ENCODE peak calls at places on chromosome 20, in six cellular contexts. I is stimulated activated CD4-positive, alpha-beta T cell treated with anti-CD3 and anti-CD28 coated beads, Interleukin-15, amount 100 ng/mL, for 24 hours; A is CD4-positive, alpha-beta memory T cell; D is cardiac fibroblast; O is globus pallidus; M is NCI-H1694. V is an unnamed sample.

GRCh38 chr20:49171928-49172327 is 16.2 kb downstream of the STAU1 start:
- DNase-seq in I (no peak), A (no peak), D (no peak), O (peak), M (no peak), V (no peak)

GRCh38 chr20:57930328-57930727 is 220.5 kb upstream of the PMEPA1 start:
- DNase-seq in I (no peak), A (no peak), D (no peak), O (no peak), M (no peak), V (no peak)

GRCh38 chr20:51118985-51119527 is 96.1 kb upstream of the KCNG1 start:
- DNase-seq in I (no peak), A (no peak), D (no peak), O (no peak), M (no peak), V (no peak)

GRCh38 chr20:10218536-10219451 is at the start of gene SNAP25:
- DNase-seq in I (peak), A (peak), D (peak), O (peak), M (peak), V (peak)

GRCh38 chr20:17885544-17885943 is 83.0 kb downstream of the SNX5 start:
- DNase-seq in I (no peak), A (no peak), D (peak), O (peak), M (no peak), V (no peak)

GRCh38 chr20:42272516-42272915 is 654.3 kb upstream of the CHD6 start:
- DNase-seq in I (no peak), A (no peak), D (no peak), O (no peak), M (no peak), V (no peak)

GRCh38 chr20:22555791-22556564 is 28.4 kb downstream of the FOXA2 start:
- DNase-seq in I (no peak), A (no peak), D (no peak), O (no peak), M (no peak), V (no peak)

GRCh38 chr20:6683346-6683977 is 84.0 kb upstream of the BMP2 start:
- DNase-seq in I (no peak), A (no peak), D (no peak), O (no peak), M (no peak), V (no peak)

GRCh38 chr20:11235058-11235457 is 561.3 kb upstream of the JAG1 start:
- DNase-seq in I (no peak), A (no peak), D (peak), O (no peak), M (no peak), V (no peak)

V was measured in central memory CD4-positive, alpha-beta T cell.